ENCODE peak calls at places on chromosome 5, in four cellular contexts. T, G, R and I are unnamed samples.

GRCh38 chr5:147234825-147235635 is at the start of gene STK32A:
- DNase-seq in T (peak; percentile 4), R (peak; percentile 80), G (peak; percentile 48), I (peak; percentile 25)

GRCh38 chr5:77239126-77239741 is 28.8 kb downstream of the PDE8B start:
- DNase-seq in T (no peak), R (no peak), G (no peak), I (no peak)

GRCh38 chr5:131684595-131684994 is 49.6 kb upstream of the RAPGEF6 start:
- DNase-seq in G (no peak), R (no peak), T (no peak), I (no peak)

GRCh38 chr5:39755452-39755851 is 330.7 kb upstream of the DAB2 start:
- DNase-seq in T (no peak), G (no peak), R (no peak), I (no peak)

GRCh38 chr5:135214897-135215616 is 181.0 kb upstream of the PITX1 start:
- DNase-seq in G (no peak), R (no peak), T (no peak), I (no peak)

GRCh38 chr5:83844320-83845068 is 123.8 kb upstream of the HAPLN1 start:
- DNase-seq in T (no peak), G (no peak), R (no peak), I (no peak)

GRCh38 chr5:81835813-81836458 is 85.0 kb upstream of the SSBP2 start:
- DNase-seq in G (no peak), T (no peak), R (no peak), I (no peak)

GRCh38 chr5:82072138-82072537 is 100.3 kb downstream of the ATG10 start:
- DNase-seq in G (no peak), T (no peak), R (no peak), I (no peak)

GRCh38 chr5:154199263-154199662 is 8.7 kb downstream of the GALNT10 start:
- DNase-seq in T (no peak), R (no peak), G (no peak), I (no peak)

GRCh38 chr5:18745591-18745987 is 1111.3 kb downstream of the TAF11L14 start:
- DNase-seq in G (no peak), T (no peak), R (no peak), I (no peak)

GRCh38 chr5:161481922-161482321 is 64.6 kb downstream of the GABRB2 start:
- DNase-seq in G (no peak), R (no peak), T (no peak), I (no peak)

GRCh38 chr5:140391312-140391711 is 10.3 kb upstream of the ANKHD1 start:
- DNase-seq in R (no peak), G (no peak), T (no peak), I (no peak)

GRCh38 chr5:172102913-172103629 is 85.0 kb downstream of the STK10 start:
- DNase-seq in G (peak; percentile 10), T (peak; percentile 94), R (peak; percentile 28), I (no peak)

GRCh38 chr5:6435356-6435755 is 13.3 kb upstream of the UBE2QL1 start:
- DNase-seq in G (peak; percentile 40), T (no peak), R (peak; percentile 63), I (no peak)

GRCh38 chr5:116652196-116652729 is 77.6 kb upstream of the SEMA6A start:
- DNase-seq in R (peak; percentile 5), G (peak; percentile 53), T (peak; percentile 64), I (no peak)

GRCh38 chr5:17888155-17888554 is 253.9 kb downstream of the TAF11L14 start:
- DNase-seq in R (no peak), G (no peak), T (no peak), I (no peak)

GRCh38 chr5:43152946-43153345 is 32.2 kb downstream of the ZNF131 start:
- DNase-seq in T (no peak), G (no peak), R (no peak), I (no peak)

GRCh38 chr5:151162794-151163193 is 5.2 kb upstream of the ANXA6 start:
- DNase-seq in G (no peak), R (no peak), T (no peak), I (no peak)

GRCh38 chr5:143194206-143194605 is 209.3 kb downstream of the NR3C1 start:
- DNase-seq in R (no peak), T (no peak), G (no peak), I (no peak)

GRCh38 chr5:142306077-142306502 is 18.7 kb downstream of the SPRY4 start:
- DNase-seq in G (no peak), R (no peak), T (no peak), I (no peak)

GRCh38 chr5:55154893-55155292 is 5.1 kb upstream of the GPX8 start:
- DNase-seq in T (no peak), G (no peak), R (no peak), I (no peak)

GRCh38 chr5:178564386-178564785 is 25.8 kb downstream of the COL23A1 start:
- DNase-seq in R (no peak), T (no peak), G (no peak), I (no peak)

GRCh38 chr5:80284720-80285119 is 28.9 kb upstream of the SERINC5 start:
- DNase-seq in R (no peak), T (no peak), G (no peak), I (no peak)

GRCh38 chr5:138626333-138626944 is 51.2 kb upstream of the HSPA9 start:
- DNase-seq in G (no peak), R (no peak), T (no peak), I (no peak)

GRCh38 chr5:115295775-115296129 is 702 bp downstream of the CCDC112 start:
- DNase-seq in G (no peak), T (no peak), R (no peak), I (no peak)

GRCh38 chr5:180832638-180833068 is 28.4 kb downstream of the ZFP62 start:
- DNase-seq in R (no peak), G (no peak), T (no peak), I (no peak)

GRCh38 chr5:180830253-180831138 is 27.9 kb upstream of the MGAT1 start:
- DNase-seq in R (no peak), T (no peak), G (no peak), I (no peak)

GRCh38 chr5:180829711-180830110 is 27.1 kb upstream of the MGAT1 start:
- DNase-seq in G (no peak), R (no peak), T (no peak), I (no peak)

GRCh38 chr5:180825768-180826525 is 23.3 kb upstream of the MGAT1 start:
- DNase-seq in R (no peak), T (peak; percentile 79), G (no peak), I (no peak)

GRCh38 chr5:180831139-180832080 is 28.8 kb upstream of the MGAT1 start:
- DNase-seq in T (no peak), G (peak; percentile 61), R (peak; percentile 70), I (peak; percentile 76)
- TF ChIP-seq CTCF in T (no peak), G (peak; percentile 38), R (peak; percentile 12), I (no peak)

GRCh38 chr5:4100739-4101138 is 505.1 kb downstream of the IRX1 start:
- DNase-seq in R (peak; percentile 83), T (no peak), G (no peak), I (no peak)
- TF ChIP-seq CTCF in R (no peak), T (no peak), G (no peak), I (no peak)

DNA sequence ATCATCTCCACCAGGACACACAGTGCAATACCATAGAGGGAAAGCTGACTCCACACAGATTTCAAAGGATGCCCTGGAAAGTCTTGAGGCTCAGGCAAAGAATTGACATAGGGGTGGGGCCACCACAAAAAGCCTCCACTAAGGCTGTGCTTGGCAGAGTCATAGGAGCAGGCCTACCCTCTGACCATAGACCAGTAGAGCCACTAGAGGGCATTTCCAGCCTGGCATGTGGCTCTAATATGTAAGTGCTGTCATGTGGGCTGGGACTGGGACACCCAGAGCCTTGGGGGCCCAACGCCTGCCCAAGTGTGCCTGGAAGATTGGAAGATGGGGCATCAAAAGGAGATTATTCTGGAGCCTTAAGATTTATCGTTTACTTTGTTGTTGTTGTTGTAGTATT is 726.0 kb downstream of the DNAH5 start:
- DNase-seq in T (no peak), R (no peak), G (no peak), I (no peak)
- TF ChIP-seq CTCF in T (peak; percentile 20), R (no peak), G (peak; percentile 16), I (no peak)

DNA sequence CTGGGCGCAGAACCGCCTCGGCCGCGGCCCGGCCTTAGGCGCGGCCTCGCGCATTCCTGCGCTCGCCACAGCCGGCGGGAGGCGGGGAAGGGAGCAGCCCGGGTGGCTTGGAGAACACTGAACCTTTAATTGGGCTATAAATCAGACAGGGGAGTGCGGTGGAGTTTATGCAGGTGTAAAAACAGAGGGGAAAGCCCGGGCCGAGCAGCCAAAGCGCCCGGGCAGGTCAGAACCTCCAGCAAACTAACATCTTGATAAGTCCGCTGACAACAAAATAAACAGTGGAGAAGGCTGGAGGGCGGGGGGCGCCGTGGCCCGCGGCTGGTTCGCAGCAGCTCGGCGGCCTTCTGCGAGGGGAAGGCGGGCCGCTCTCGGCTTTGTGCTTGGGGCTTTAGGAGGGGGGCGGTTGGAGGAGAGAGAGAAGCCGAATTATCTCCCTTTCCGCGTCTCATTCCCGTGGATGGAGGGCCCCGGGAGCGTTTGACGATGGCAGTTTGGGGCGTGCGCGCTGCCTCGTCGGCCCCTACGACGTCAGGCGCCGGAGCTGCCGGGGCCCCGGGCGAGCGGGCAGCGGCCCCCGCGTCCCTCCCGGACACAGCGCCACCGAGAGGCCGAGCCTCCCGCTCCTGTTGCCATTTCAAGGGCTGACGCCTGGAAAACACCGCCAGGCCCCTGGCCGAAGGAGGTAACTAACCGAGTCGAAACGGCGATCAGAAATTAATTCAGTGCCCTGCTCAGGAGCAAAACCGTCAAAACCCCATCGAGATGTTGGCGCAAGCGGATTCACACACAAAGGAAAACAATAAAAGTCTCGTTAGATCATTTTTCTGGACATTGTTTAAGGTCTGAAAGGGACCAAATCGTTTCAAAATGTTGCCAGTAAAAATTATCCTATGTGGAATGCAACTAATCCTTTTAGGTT is 11.2 kb downstream of the FOXD1 start:
- DNase-seq in G (peak; percentile 45), R (peak; percentile 65), T (peak; percentile 49), I (no peak)
- TF ChIP-seq CTCF in G (peak; percentile 57), R (peak; percentile 6), T (peak; percentile 52), I (no peak)

DNA sequence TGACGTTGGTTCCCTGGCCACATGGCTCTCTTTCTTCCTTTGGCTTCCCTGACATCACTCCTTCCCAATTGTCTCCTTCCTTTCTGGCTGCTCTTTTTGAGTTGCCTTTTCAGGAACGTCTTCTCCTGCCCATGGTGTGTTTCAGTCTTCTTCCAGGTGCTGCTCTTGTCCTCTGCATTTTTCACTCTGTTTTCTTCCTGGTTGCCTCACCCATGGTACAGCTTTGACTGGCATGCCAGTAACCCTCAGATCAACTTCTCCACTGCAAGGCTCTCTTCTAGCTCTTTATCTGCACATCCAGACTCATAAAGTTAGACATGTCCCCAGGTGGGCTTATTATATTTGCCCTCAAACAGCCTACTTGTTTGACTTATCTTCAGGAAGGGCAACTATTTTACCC is 91.0 kb upstream of the ANKH start:
- DNase-seq in R (no peak), G (no peak), T (no peak), I (no peak)
- TF ChIP-seq CTCF in R (no peak), G (no peak), T (no peak), I (no peak)

GRCh38 chr5:20305463-20305862 is 317.5 kb upstream of the CDH18 start:
- DNase-seq in G (no peak), R (no peak), T (no peak), I (no peak)

GRCh38 chr5:20294696-20295095 is 306.7 kb upstream of the CDH18 start:
- DNase-seq in T (no peak), R (no peak), G (no peak), I (no peak)

DNA sequence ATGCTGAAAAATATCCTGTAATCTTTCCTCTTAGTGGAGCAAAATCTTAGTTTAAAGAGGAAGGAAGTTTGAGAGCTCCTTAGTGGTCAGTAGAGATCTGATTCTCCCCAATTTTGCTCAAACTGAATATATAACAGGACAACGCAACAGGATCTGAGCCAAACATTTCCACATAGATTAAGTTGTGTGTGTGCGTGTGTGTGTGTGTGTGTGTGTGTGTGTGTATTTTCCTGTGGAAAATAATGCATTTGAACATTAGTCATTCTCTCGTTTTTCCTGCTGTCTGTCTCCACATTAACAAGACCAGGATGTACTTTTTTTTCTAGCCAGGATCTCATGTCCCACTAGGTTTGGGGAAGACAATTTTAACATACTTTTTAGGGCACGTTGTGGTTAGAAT is 312.1 kb upstream of the CDH18 start:
- DNase-seq in T (no peak), R (no peak), G (no peak), I (no peak)
- TF ChIP-seq CTCF in T (no peak), R (no peak), G (no peak), I (no peak)